ENCODE peak calls at places on chromosomes 7 and 10, in eight cellular contexts. E, N, X, D, M, O, U and P are unnamed samples.

GRCh38 chr7:45026984-45027773 is 27.2 kb downstream of the CCM2 start:
- DNase-seq in E (no peak), N (no peak), X (peak; percentile 95), D (peak; percentile 42), M (no peak), O (no peak), U (no peak), P (no peak)

GRCh38 chr7:3805151-3805550 is 504.1 kb downstream of the SDK1 start:
- DNase-seq in E (no peak), N (no peak), X (no peak), D (no peak), M (no peak), O (no peak), U (no peak), P (peak; percentile 33)

GRCh38 chr10:92995509-92995908 is 65.1 kb upstream of the CYP26C1 start:
- DNase-seq in E (no peak), N (no peak), X (no peak), D (no peak), M (no peak), O (no peak), U (no peak), P (no peak)

GRCh38 chr7:151010307-151011096 is 13.8 kb downstream of the ATG9B start:
- DNase-seq in E (no peak), N (peak; percentile 27), X (no peak), D (no peak), M (no peak), O (no peak), U (no peak), P (no peak)

GRCh38 chr7:66921396-66921917 is 432 bp downstream of the TMEM248 start:
- DNase-seq in E (peak; percentile 27), N (peak; percentile 56), X (peak; percentile 53), D (peak; percentile 78), M (peak; percentile 69), O (no peak), U (no peak), P (peak; percentile 38)

GRCh38 chr10:33484787-33485186 is 150.3 kb upstream of the NRP1 start:
- DNase-seq in E (no peak), N (no peak), X (no peak), D (no peak), M (no peak), O (no peak), U (no peak), P (no peak)

GRCh38 chr10:45581497-45582385 is 90.8 kb downstream of the ZFAND4 start:
- DNase-seq in E (no peak), N (no peak), X (no peak), D (no peak), M (no peak), O (no peak), U (no peak), P (no peak)

GRCh38 chr7:129739427-129739826 is 127.9 kb downstream of the NRF1 start:
- DNase-seq in E (peak; percentile 57), N (no peak), X (no peak), D (no peak), M (peak; percentile 81), O (no peak), U (no peak), P (no peak)

GRCh38 chr7:148773344-148773743 is 74.6 kb downstream of the CUL1 start:
- DNase-seq in E (no peak), N (no peak), X (peak; percentile 96), D (no peak), M (no peak), O (no peak), U (no peak), P (no peak)

GRCh38 chr7:127383123-127383835 is 9.2 kb downstream of the ZNF800 start:
- DNase-seq in E (no peak), N (no peak), X (peak; percentile 41), D (no peak), M (no peak), O (no peak), U (no peak), P (no peak)

GRCh38 chr10:78844956-78845355 is 223.8 kb upstream of the ZMIZ1 start:
- DNase-seq in E (no peak), N (peak; percentile 44), X (peak; percentile 21), D (no peak), M (no peak), O (no peak), U (no peak), P (no peak)

GRCh38 chr10:42836771-42837468 is 54.3 kb downstream of the BMS1 start:
- DNase-seq in E (no peak), N (peak; percentile 38), X (no peak), D (no peak), M (no peak), O (no peak), U (peak; percentile 11), P (no peak)

GRCh38 chr7:19113855-19114590 is 3.4 kb downstream of the TWIST1 start:
- DNase-seq in E (no peak), N (no peak), X (no peak), D (no peak), M (no peak), O (no peak), U (no peak), P (peak; percentile 76)

GRCh38 chr10:113283189-113283588 is 269.7 kb upstream of the HABP2 start:
- DNase-seq in E (no peak), N (no peak), X (no peak), D (no peak), M (no peak), O (no peak), U (peak; percentile 27), P (no peak)

GRCh38 chr10:128864554-128865300 is 602.3 kb upstream of the MGMT start:
- DNase-seq in E (no peak), N (no peak), X (no peak), D (no peak), M (no peak), O (peak; percentile 67), U (no peak), P (no peak)

GRCh38 chr7:123143206-123143605 is 56.6 kb downstream of the SLC13A1 start:
- DNase-seq in E (no peak), N (no peak), X (no peak), D (no peak), M (no peak), O (no peak), U (no peak), P (no peak)

GRCh38 chr10:8042032-8042863 is 12.2 kb upstream of the GATA3 start:
- DNase-seq in E (no peak), N (no peak), X (no peak), D (no peak), M (no peak), O (no peak), U (no peak), P (no peak)

GRCh38 chr7:41134242-41134872 is 568.5 kb downstream of the INHBA start:
- DNase-seq in E (no peak), N (no peak), X (no peak), D (no peak), M (no peak), O (no peak), U (no peak), P (peak; percentile 50)

GRCh38 chr10:24723788-24724380 is at the start of gene ARHGAP21:
- DNase-seq in E (peak; percentile 81), N (peak; percentile 70), X (peak; percentile 62), D (peak; percentile 81), M (peak; percentile 75), O (peak; percentile 87), U (peak; percentile 53), P (no peak)

DNA sequence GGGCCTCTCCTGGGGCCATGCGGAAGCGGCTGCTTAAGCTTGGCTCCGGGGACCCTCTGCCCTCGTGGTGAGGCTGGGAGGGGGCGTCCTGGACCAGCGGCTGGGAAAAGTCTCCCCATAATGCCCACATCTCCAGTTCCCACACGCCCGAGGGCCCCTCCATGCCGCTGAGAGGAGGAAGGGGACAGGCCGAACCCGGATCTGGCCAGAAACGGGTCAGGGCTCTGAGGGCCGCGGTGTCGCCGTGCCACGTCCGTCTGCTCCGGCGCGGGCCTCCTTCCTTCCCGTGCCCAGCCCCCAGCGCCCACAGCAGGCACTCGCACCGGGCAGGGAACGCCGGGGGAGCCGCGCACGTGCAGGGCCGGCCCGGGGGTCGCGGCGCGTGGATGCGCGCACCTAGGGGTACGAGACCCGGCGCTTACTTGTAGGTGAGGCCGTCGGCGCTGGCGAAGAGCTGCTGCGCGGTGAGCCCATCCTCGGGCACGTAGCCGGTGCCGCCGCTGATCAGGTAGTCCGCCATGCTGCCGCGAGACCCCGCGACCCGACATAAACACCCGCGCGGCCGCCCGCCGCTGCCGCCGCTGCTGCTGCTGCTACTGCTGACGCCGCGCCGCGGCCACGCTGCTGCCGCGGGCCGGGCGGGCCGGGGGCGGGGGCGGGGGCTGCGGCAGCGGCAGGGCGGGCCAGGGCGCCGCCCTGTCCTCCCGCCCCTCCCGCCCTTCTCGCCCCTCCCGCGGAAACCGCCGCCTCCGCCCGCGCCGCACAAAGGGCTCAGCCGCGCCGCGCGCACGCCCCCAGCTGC is 4.2 kb downstream of the IMPDH1 start:
- DNase-seq in E (peak; percentile 58), N (peak; percentile 37), X (peak; percentile 84), D (no peak), M (peak; percentile 42), O (no peak), U (no peak), P (peak; percentile 49)
- TF ChIP-seq POLR2A in E (peak; percentile 44), N (peak; percentile 18), X (peak; percentile 52), D (no peak), M (no peak), O (no peak), U (peak; percentile 39), P (peak; percentile 39)

GRCh38 chr10:63707254-63707910 is 186.2 kb downstream of the REEP3 start:
- DNase-seq in E (peak; percentile 39), N (peak; percentile 23), X (peak; percentile 88), D (no peak), M (peak; percentile 66), O (no peak), U (peak; percentile 75), P (peak; percentile 60)
- TF ChIP-seq POLR2A in E (no peak), N (no peak), X (no peak), D (no peak), M (peak; percentile 42), O (no peak), U (no peak), P (no peak)

DNA sequence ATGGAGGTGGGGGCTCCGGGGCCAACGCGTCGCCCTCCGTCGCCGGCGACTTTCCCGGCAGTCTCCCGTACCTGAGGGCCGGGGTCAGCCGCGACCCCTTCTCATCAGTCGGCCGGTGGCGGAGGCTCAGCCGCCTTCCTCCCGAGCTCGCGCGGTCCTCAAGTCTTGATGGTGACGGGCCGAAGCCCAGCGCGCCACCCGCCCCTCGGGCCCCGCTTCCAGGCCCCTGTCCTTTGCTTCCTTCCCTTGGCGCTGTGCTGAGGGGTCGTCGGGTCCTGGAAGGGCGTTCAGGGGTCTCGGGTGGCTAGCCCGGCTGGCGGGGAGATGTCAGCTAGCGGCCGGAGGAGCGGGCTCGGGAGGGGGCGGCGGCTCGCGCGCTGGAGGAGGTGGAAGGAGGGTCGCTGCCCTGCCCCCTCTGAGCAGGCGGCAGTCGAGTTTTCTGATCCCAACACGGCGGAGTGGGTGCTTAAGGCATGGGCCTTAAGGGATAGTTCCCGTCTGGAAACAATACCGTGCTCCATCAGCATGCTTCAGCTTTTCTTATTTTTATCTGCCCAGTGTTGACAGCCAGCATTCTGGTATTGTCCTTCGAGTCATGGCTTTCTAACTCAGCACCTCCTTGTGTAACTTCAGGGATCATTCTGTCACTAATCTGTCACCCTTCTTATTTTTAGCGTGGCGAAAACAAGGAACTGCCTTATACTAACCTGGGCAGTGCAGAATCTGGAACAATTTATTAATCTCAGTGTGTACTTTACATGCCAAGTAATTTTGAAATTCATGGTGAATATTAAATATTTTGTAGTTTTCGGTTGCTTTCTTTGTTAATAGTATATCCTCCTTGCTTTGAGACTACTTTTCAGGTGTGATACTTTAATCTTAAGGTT is 748 bp downstream of the PHTF2 start:
- DNase-seq in E (peak; percentile 35), N (peak; percentile 31), X (peak; percentile 84), D (peak; percentile 59), M (peak; percentile 39), O (peak; percentile 83), U (peak; percentile 18), P (no peak)
- TF ChIP-seq POLR2A in E (no peak), N (peak; percentile 4), X (no peak), D (no peak), M (no peak), O (no peak), U (no peak), P (no peak)

GRCh38 chr10:63268798-63269503 is 135.8 kb downstream of the NRBF2 start:
- DNase-seq in E (peak; percentile 88), N (peak; percentile 85), X (peak; percentile 96), D (peak; percentile 87), M (peak; percentile 89), O (peak; percentile 85), U (peak; percentile 71), P (peak; percentile 57)
- TF ChIP-seq POLR2A in E (peak; percentile 94), N (peak; percentile 97), X (peak; percentile 98), D (peak; percentile 99), M (peak; percentile 95), O (peak; percentile 89), U (no peak), P (peak; percentile 61)